ENCODE peak calls at places on chromosomes 13 and 19, in four cellular contexts. One of them, this sample, is unnamed.
A peak's percentile ranks its signal among the peaks of the same experiment; 100 is the strongest.

GRCh38 chr19:2500157-2500556 is 24.2 kb downstream of the GADD45B start:
- DNase-seq in Peyer's patch: no peak
- DNase-seq in brain microvascular endothelial cell: no peak
- DNase-seq in gastrocnemius medialis: peak; percentile 44
- DNase-seq in this sample: no peak

GRCh38 chr19:18399008-18399407 is 1.6 kb upstream of the LRRC25 start:
- DNase-seq in brain microvascular endothelial cell: no peak
- DNase-seq in gastrocnemius medialis: no peak
- DNase-seq in Peyer's patch: no peak
- DNase-seq in this sample: peak; percentile 58

GRCh38 chr13:107203146-107203847 is 635.4 kb upstream of the ARGLU1 start:
- DNase-seq in Peyer's patch: no peak
- DNase-seq in gastrocnemius medialis: no peak
- DNase-seq in brain microvascular endothelial cell: peak; percentile 15
- DNase-seq in this sample: peak; percentile 11

GRCh38 chr19:32372726-32373613 is 27.6 kb downstream of the ZNF507 start:
- DNase-seq in brain microvascular endothelial cell: peak; percentile 34
- DNase-seq in gastrocnemius medialis: no peak
- DNase-seq in Peyer's patch: no peak
- DNase-seq in this sample: peak; percentile 45

GRCh38 chr19:3278294-3278693 is 53.8 kb downstream of the CELF5 start:
- DNase-seq in brain microvascular endothelial cell: no peak
- DNase-seq in Peyer's patch: no peak
- DNase-seq in gastrocnemius medialis: no peak
- DNase-seq in this sample: no peak

GRCh38 chr19:17089238-17089637 is 13.7 kb downstream of the MYO9B start:
- DNase-seq in brain microvascular endothelial cell: peak; percentile 55
- DNase-seq in Peyer's patch: no peak
- DNase-seq in gastrocnemius medialis: no peak
- DNase-seq in this sample: peak; percentile 35

GRCh38 chr13:109668433-109669233 is 117.8 kb downstream of the IRS2 start:
- DNase-seq in gastrocnemius medialis: no peak
- DNase-seq in brain microvascular endothelial cell: no peak
- DNase-seq in Peyer's patch: no peak
- DNase-seq in this sample: no peak

GRCh38 chr19:50500060-50500752 is 10.8 kb downstream of the JOSD2 start:
- DNase-seq in brain microvascular endothelial cell: no peak
- DNase-seq in gastrocnemius medialis: peak; percentile 84
- DNase-seq in Peyer's patch: peak; percentile 42
- DNase-seq in this sample: no peak

GRCh38 chr19:22491746-22492145 is 69.6 kb upstream of the ZNF98 start:
- DNase-seq in gastrocnemius medialis: no peak
- DNase-seq in Peyer's patch: no peak
- DNase-seq in brain microvascular endothelial cell: no peak
- DNase-seq in this sample: no peak

GRCh38 chr19:19297759-19298158 is 22.6 kb downstream of the SUGP1 start:
- DNase-seq in brain microvascular endothelial cell: no peak
- DNase-seq in gastrocnemius medialis: no peak
- DNase-seq in Peyer's patch: no peak
- DNase-seq in this sample: no peak

GRCh38 chr13:100298691-100299090 is 209.8 kb downstream of the PCCA start:
- DNase-seq in Peyer's patch: no peak
- DNase-seq in brain microvascular endothelial cell: no peak
- DNase-seq in gastrocnemius medialis: no peak
- DNase-seq in this sample: peak; percentile 20

GRCh38 chr19:49746206-49746958 is 16.7 kb downstream of the TSKS start:
- DNase-seq in gastrocnemius medialis: no peak
- DNase-seq in brain microvascular endothelial cell: no peak
- DNase-seq in Peyer's patch: no peak
- DNase-seq in this sample: peak; percentile 44

GRCh38 chr13:26896986-26897668 is 136.5 kb upstream of the GPR12 start:
- DNase-seq in brain microvascular endothelial cell: no peak
- DNase-seq in gastrocnemius medialis: no peak
- DNase-seq in Peyer's patch: no peak
- DNase-seq in this sample: no peak

GRCh38 chr13:42892760-42893159 is 99.3 kb downstream of the EPSTI1 start:
- DNase-seq in Peyer's patch: no peak
- DNase-seq in gastrocnemius medialis: no peak
- DNase-seq in brain microvascular endothelial cell: peak; percentile 11
- DNase-seq in this sample: peak; percentile 52

GRCh38 chr19:36489920-36490415 is 607 bp upstream of the ZNF566 start:
- DNase-seq in gastrocnemius medialis: no peak
- DNase-seq in brain microvascular endothelial cell: peak; percentile 96
- DNase-seq in Peyer's patch: no peak
- DNase-seq in this sample: peak; percentile 95

GRCh38 chr13:100529666-100530065 is 58.9 kb downstream of the GGACT start:
- DNase-seq in gastrocnemius medialis: no peak
- DNase-seq in brain microvascular endothelial cell: no peak
- DNase-seq in Peyer's patch: no peak
- DNase-seq in this sample: no peak

GRCh38 chr19:6519289-6519688 is 11.5 kb upstream of the TNFSF9 start:
- DNase-seq in brain microvascular endothelial cell: peak; percentile 36
- DNase-seq in Peyer's patch: no peak
- DNase-seq in gastrocnemius medialis: no peak
- DNase-seq in this sample: peak; percentile 90

GRCh38 chr19:940591-941291 is 14.9 kb downstream of the ARID3A start:
- DNase-seq in Peyer's patch: peak; percentile 94
- DNase-seq in brain microvascular endothelial cell: no peak
- DNase-seq in gastrocnemius medialis: peak; percentile 30
- DNase-seq in this sample: peak; percentile 36

GRCh38 chr13:29165840-29166239 is 345.7 kb downstream of the MTUS2 start:
- DNase-seq in Peyer's patch: no peak
- DNase-seq in brain microvascular endothelial cell: no peak
- DNase-seq in gastrocnemius medialis: no peak
- DNase-seq in this sample: no peak

GRCh38 chr19:12749938-12750521 is 1.6 kb upstream of the BEST2 start:
- DNase-seq in brain microvascular endothelial cell: peak; percentile 39
- DNase-seq in Peyer's patch: peak; percentile 81
- DNase-seq in gastrocnemius medialis: no peak
- DNase-seq in this sample: peak; percentile 56

GRCh38 chr19:45344621-45345505 is 4.3 kb downstream of the KLC3 start:
- DNase-seq in Peyer's patch: no peak
- DNase-seq in gastrocnemius medialis: no peak
- DNase-seq in brain microvascular endothelial cell: no peak
- DNase-seq in this sample: no peak

GRCh38 chr13:76861859-76862258 is 24.3 kb downstream of the KCTD12 start:
- DNase-seq in Peyer's patch: no peak
- DNase-seq in gastrocnemius medialis: no peak
- DNase-seq in brain microvascular endothelial cell: no peak
- DNase-seq in this sample: peak; percentile 18

GRCh38 chr19:36605839-36606478 is 846 bp downstream of the ZNF382 start:
- DNase-seq in Peyer's patch: no peak
- DNase-seq in brain microvascular endothelial cell: no peak
- DNase-seq in gastrocnemius medialis: no peak
- DNase-seq in this sample: peak; percentile 4

GRCh38 chr19:3670796-3671679 is 29.2 kb downstream of the PIP5K1C start:
- DNase-seq in gastrocnemius medialis: peak; percentile 42
- DNase-seq in brain microvascular endothelial cell: peak; percentile 56
- DNase-seq in Peyer's patch: peak; percentile 60
- DNase-seq in this sample: peak; percentile 86

GRCh38 chr19:13821292-13821691 is 26.0 kb downstream of the ZSWIM4 start:
- DNase-seq in gastrocnemius medialis: no peak
- DNase-seq in Peyer's patch: no peak
- DNase-seq in brain microvascular endothelial cell: no peak
- DNase-seq in this sample: no peak

DNA sequence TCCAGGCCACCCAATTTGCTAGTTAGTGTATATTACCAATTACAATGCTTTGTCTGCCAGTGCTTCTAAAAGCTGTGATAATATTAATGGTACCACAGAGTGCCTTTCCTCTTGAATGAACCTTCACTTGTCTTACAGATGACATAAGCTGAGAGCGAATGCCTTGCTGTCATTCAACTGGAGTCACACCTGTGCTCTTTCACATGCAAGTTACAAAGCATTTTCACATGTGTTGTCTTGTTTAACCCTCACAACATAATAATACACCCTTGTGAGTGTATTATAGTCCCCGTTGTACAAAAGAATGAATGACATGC is 239.8 kb upstream of the HTR2A start:
- DNase-seq in Peyer's patch: no peak
- DNase-seq in gastrocnemius medialis: no peak
- DNase-seq in brain microvascular endothelial cell: no peak
- DNase-seq in this sample: no peak
- TF ChIP-seq CTCF in Peyer's patch: no peak
- TF ChIP-seq CTCF in gastrocnemius medialis: no peak
- TF ChIP-seq CTCF in brain microvascular endothelial cell: no peak
- TF ChIP-seq CTCF in this sample: no peak

GRCh38 chr19:15296841-15297415 is 35.4 kb downstream of the BRD4 start:
- DNase-seq in gastrocnemius medialis: no peak
- DNase-seq in Peyer's patch: no peak
- DNase-seq in brain microvascular endothelial cell: no peak
- DNase-seq in this sample: no peak
- H3K4me3 ChIP-seq in gastrocnemius medialis: no peak overlapping the region
- H3K4me3 ChIP-seq in Peyer's patch: no peak overlapping the region
- H3K4me3 ChIP-seq in brain microvascular endothelial cell: no peak overlapping the region
- H3K4me3 ChIP-seq in this sample: no peak overlapping the region

DNA sequence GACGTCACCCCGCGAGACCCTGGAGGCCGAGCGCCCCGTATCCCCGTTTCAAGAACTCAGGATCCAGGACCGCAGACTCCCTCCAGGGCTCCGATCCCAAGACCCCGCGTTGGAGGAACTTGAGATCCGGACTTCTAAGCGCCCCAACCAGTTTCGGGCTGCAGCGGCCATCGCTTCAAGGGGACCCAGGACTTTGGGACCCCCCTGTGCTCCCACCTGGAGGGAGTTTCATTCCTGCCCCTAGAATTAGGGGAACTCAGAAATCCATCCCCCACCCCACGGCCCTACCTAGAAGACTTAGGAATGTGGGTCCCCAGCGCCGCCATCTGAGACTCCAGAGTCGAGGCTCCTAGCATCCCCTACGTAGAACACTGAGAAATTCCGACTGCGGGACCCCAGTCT is 399 bp downstream of the PLEKHG2 start:
- DNase-seq in Peyer's patch: no peak
- DNase-seq in brain microvascular endothelial cell: no peak
- DNase-seq in gastrocnemius medialis: no peak
- DNase-seq in this sample: no peak
- TF ChIP-seq CTCF in Peyer's patch: no peak
- TF ChIP-seq CTCF in brain microvascular endothelial cell: no peak
- TF ChIP-seq CTCF in gastrocnemius medialis: peak; percentile 33
- TF ChIP-seq CTCF in this sample: no peak

GRCh38 chr13:32116210-32116609 is 84.6 kb downstream of the FRY start:
- DNase-seq in brain microvascular endothelial cell: no peak
- DNase-seq in Peyer's patch: no peak
- DNase-seq in gastrocnemius medialis: no peak
- DNase-seq in this sample: no peak

GRCh38 chr13:32117696-32118095 is 86.1 kb downstream of the FRY start:
- DNase-seq in Peyer's patch: no peak
- DNase-seq in brain microvascular endothelial cell: no peak
- DNase-seq in gastrocnemius medialis: peak; percentile 80
- DNase-seq in this sample: no peak

GRCh38 chr13:32113564-32113963 is 82.0 kb downstream of the FRY start:
- DNase-seq in brain microvascular endothelial cell: no peak
- DNase-seq in gastrocnemius medialis: no peak
- DNase-seq in Peyer's patch: no peak
- DNase-seq in this sample: no peak

GRCh38 chr13:32115069-32115468 is 83.5 kb downstream of the FRY start:
- DNase-seq in Peyer's patch: no peak
- DNase-seq in brain microvascular endothelial cell: no peak
- DNase-seq in gastrocnemius medialis: no peak
- DNase-seq in this sample: no peak
- H3K4me3 ChIP-seq in Peyer's patch: no peak overlapping the region
- H3K4me3 ChIP-seq in brain microvascular endothelial cell: no peak overlapping the region
- H3K4me3 ChIP-seq in gastrocnemius medialis: no peak overlapping the region
- H3K4me3 ChIP-seq in this sample: no peak overlapping the region

GRCh38 chr19:29884466-29884865 is 57.6 kb upstream of the URI1 start:
- DNase-seq in Peyer's patch: no peak
- DNase-seq in gastrocnemius medialis: no peak
- DNase-seq in brain microvascular endothelial cell: no peak
- DNase-seq in this sample: no peak

GRCh38 chr19:29886535-29886934 is 55.5 kb upstream of the URI1 start:
- DNase-seq in Peyer's patch: no peak
- DNase-seq in gastrocnemius medialis: no peak
- DNase-seq in brain microvascular endothelial cell: no peak
- DNase-seq in this sample: no peak

GRCh38 chr19:29889702-29890101 is 52.3 kb upstream of the URI1 start:
- DNase-seq in Peyer's patch: no peak
- DNase-seq in brain microvascular endothelial cell: no peak
- DNase-seq in gastrocnemius medialis: no peak
- DNase-seq in this sample: no peak

GRCh38 chr19:29890392-29890791 is 51.6 kb upstream of the URI1 start:
- DNase-seq in brain microvascular endothelial cell: no peak
- DNase-seq in Peyer's patch: no peak
- DNase-seq in gastrocnemius medialis: no peak
- DNase-seq in this sample: no peak

DNA sequence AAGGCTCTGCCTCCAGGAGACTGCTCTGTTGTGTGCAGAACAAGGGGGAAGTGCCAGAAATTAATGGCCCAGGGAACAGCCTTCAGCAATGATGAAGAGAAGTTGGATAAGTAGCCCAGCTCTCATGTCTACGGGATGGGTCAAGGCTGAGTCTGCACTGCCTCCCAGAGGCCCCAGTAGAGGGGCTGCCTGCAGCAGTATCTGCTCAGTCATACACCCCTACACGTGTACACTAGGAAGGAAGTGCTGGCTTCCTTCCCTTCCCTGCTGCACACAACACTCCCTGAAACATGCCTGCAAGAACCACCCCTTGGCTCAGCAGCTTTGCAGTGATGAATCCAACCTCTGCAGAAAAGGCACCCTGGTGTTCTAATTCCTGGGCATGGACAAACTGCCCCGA is 54.5 kb upstream of the URI1 start:
- DNase-seq in gastrocnemius medialis: no peak
- DNase-seq in brain microvascular endothelial cell: no peak
- DNase-seq in Peyer's patch: no peak
- DNase-seq in this sample: no peak
- TF ChIP-seq CTCF in gastrocnemius medialis: no peak
- TF ChIP-seq CTCF in brain microvascular endothelial cell: no peak
- TF ChIP-seq CTCF in Peyer's patch: no peak
- TF ChIP-seq CTCF in this sample: no peak

GRCh38 chr13:113745059-113745458 is 14.0 kb upstream of the TMEM255B start:
- DNase-seq in gastrocnemius medialis: no peak
- DNase-seq in brain microvascular endothelial cell: no peak
- DNase-seq in Peyer's patch: no peak
- DNase-seq in this sample: no peak
- H3K4me3 ChIP-seq in gastrocnemius medialis: no peak overlapping the region
- H3K4me3 ChIP-seq in brain microvascular endothelial cell: no peak overlapping the region
- H3K4me3 ChIP-seq in Peyer's patch: no peak overlapping the region
- H3K4me3 ChIP-seq in this sample: no peak overlapping the region

DNA sequence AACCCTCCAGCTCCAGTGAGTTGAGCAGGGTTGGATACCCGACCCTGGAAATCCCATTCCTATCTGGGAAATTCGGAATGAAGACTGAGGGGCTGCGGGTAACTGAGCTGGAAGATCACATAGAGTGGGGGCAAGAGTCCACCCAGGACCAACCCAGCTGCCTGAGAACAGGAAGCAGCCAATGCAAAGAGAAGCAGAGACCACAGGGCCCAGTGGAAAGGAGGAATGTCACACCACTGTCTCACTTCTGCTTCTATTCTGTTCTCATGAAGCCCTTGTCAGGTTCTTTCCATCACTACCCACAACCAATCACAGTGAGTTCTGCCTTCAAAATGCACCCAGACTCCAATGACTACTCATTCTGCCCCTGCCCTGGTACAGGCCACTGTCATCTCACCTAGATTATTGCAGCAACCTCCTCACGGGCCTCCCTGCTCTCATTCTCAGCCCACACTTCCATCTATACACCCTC is 15.3 kb downstream of the DYRK1B start:
- DNase-seq in Peyer's patch: no peak
- DNase-seq in gastrocnemius medialis: no peak
- DNase-seq in brain microvascular endothelial cell: no peak
- DNase-seq in this sample: no peak
- TF ChIP-seq CTCF in Peyer's patch: no peak
- TF ChIP-seq CTCF in gastrocnemius medialis: no peak
- TF ChIP-seq CTCF in brain microvascular endothelial cell: no peak
- TF ChIP-seq CTCF in this sample: no peak

GRCh38 chr13:27907139-27907787 is 12.5 kb upstream of the PDX1 start:
- DNase-seq in Peyer's patch: no peak
- DNase-seq in brain microvascular endothelial cell: no peak
- DNase-seq in gastrocnemius medialis: no peak
- DNase-seq in this sample: no peak
- H3K4me3 ChIP-seq in Peyer's patch: no peak overlapping the region
- H3K4me3 ChIP-seq in brain microvascular endothelial cell: no peak overlapping the region
- H3K4me3 ChIP-seq in gastrocnemius medialis: no peak overlapping the region
- H3K4me3 ChIP-seq in this sample: no peak overlapping the region